ENCODE peak calls at places on chromosomes 4 and X, in five cellular contexts. Z, R, A, L and T are unnamed samples.

GRCh38 chr4:163110442-163110841 is 56.2 kb downstream of the NAF1 start:
- ATAC-seq in Z (no peak), R (no peak), A (no peak), L (no peak), T (no peak)

GRCh38 chr4:147811878-147812277 is 80.0 kb downstream of the ARHGAP10 start:
- ATAC-seq in L (no peak), R (no peak), Z (no peak), A (no peak), T (no peak)

GRCh38 chr4:159269956-159270355 is 167.1 kb downstream of the RAPGEF2 start:
- ATAC-seq in L (no peak), Z (no peak), R (no peak), A (no peak), T (no peak)

GRCh38 chr4:11072426-11072825 is 356.3 kb downstream of the HS3ST1 start:
- ATAC-seq in L (no peak), A (no peak), Z (no peak), R (no peak), T (no peak)

GRCh38 chr4:24801136-24801855 is 5.9 kb downstream of the SOD3 start:
- ATAC-seq in L (no peak), Z (no peak), A (no peak), R (no peak), T (no peak)

GRCh38 chrX:85698921-85699320 is 319.5 kb upstream of the POF1B start:
- ATAC-seq in R (no peak), Z (no peak), L (no peak), A (no peak), T (no peak)

GRCh38 chr4:133483600-133484246 is 334.6 kb downstream of the PCDH10 start:
- ATAC-seq in A (no peak), Z (no peak), L (no peak), R (no peak), T (no peak)

GRCh38 chr4:84688605-84689004 is 105.7 kb downstream of the CDS1 start:
- ATAC-seq in Z (no peak), R (no peak), L (no peak), A (no peak), T (no peak)

GRCh38 chr4:138235419-138235952 is 6.7 kb downstream of the SLC7A11 start:
- ATAC-seq in L (peak; percentile 67), R (no peak), A (no peak), Z (peak; percentile 63), T (peak; percentile 85)

GRCh38 chr4:150962245-150962644 is 52.8 kb downstream of the LRBA start:
- ATAC-seq in Z (no peak), A (no peak), L (peak; percentile 39), R (no peak), T (peak; percentile 81)

GRCh38 chrX:115649461-115650063 is 88.6 kb downstream of the PLS3 start:
- ATAC-seq in R (no peak), L (no peak), Z (no peak), A (peak; percentile 31), T (no peak)

GRCh38 chr4:83046693-83047473 is 11.9 kb downstream of the COPS4 start:
- ATAC-seq in Z (no peak), R (no peak), A (no peak), L (no peak), T (no peak)

GRCh38 chrX:32443841-32444240 is 767.5 kb downstream of the DMD start:
- ATAC-seq in Z (no peak), R (no peak), A (no peak), L (no peak), T (no peak)

GRCh38 chr4:123649248-123649643 is 252.7 kb downstream of the SPRY1 start:
- ATAC-seq in R (no peak), Z (peak; percentile 21), A (peak; percentile 13), L (no peak), T (peak; percentile 20)

GRCh38 chr4:173571620-173572019 is 41.6 kb upstream of the HAND2 start:
- ATAC-seq in L (no peak), A (no peak), Z (no peak), R (no peak), T (no peak)

GRCh38 chr4:183906736-183907651 is 1.9 kb downstream of the STOX2 start:
- ATAC-seq in Z (no peak), L (no peak), A (peak; percentile 36), R (no peak), T (no peak)

GRCh38 chr4:47827339-47828047 is 10.4 kb downstream of the CORIN start:
- ATAC-seq in A (no peak), R (no peak), L (no peak), Z (no peak), T (no peak)

GRCh38 chr4:98482503-98482846 is 175.9 kb downstream of the TSPAN5 start:
- ATAC-seq in A (no peak), R (no peak), L (no peak), Z (no peak), T (no peak)

GRCh38 chr4:84258905-84259830 is 239.9 kb downstream of the NKX6-1 start:
- ATAC-seq in R (no peak), L (no peak), A (no peak), Z (no peak), T (peak; percentile 65)

GRCh38 chr4:102315532-102315931 is 29.8 kb downstream of the SLC39A8 start:
- ATAC-seq in R (no peak), A (no peak), Z (no peak), L (no peak), T (no peak)

GRCh38 chr4:70713453-70714026 is 8.2 kb upstream of the RUFY3 start:
- ATAC-seq in A (peak; percentile 45), R (no peak), L (no peak), Z (no peak), T (peak; percentile 65)